ENCODE peak calls at places on chromosomes 11 and 22, in eight cellular contexts. One of them, this sample, is unnamed.
A peak's percentile ranks its signal among the peaks of the same experiment; 100 is the strongest.

GRCh38 chr11:787084-787675 is 2.7 kb downstream of the CEND1 start:
- DNase-seq in Peyer's patch: no peak
- DNase-seq in small intestine: no peak
- DNase-seq in HCT116: no peak
- DNase-seq in H9: no peak
- DNase-seq in heart left ventricle: no peak
- DNase-seq in A549: no peak
- DNase-seq in adrenal gland: no peak
- DNase-seq in this sample: no peak

GRCh38 chr11:34565417-34566208 is 52.0 kb upstream of the ELF5 start:
- DNase-seq in Peyer's patch: no peak
- DNase-seq in small intestine: peak; percentile 22
- DNase-seq in HCT116: peak; percentile 32
- DNase-seq in H9: peak; percentile 57
- DNase-seq in heart left ventricle: no peak
- DNase-seq in A549: peak; percentile 37
- DNase-seq in adrenal gland: no peak
- DNase-seq in this sample: no peak

GRCh38 chr11:99320769-99321290 is 300.1 kb downstream of the CNTN5 start:
- DNase-seq in Peyer's patch: no peak
- DNase-seq in small intestine: no peak
- DNase-seq in HCT116: no peak
- DNase-seq in H9: no peak
- DNase-seq in heart left ventricle: no peak
- DNase-seq in A549: no peak
- DNase-seq in adrenal gland: no peak
- DNase-seq in this sample: no peak

GRCh38 chr22:27461470-27461869 is 340.1 kb downstream of the MN1 start:
- DNase-seq in Peyer's patch: no peak
- DNase-seq in small intestine: no peak
- DNase-seq in HCT116: no peak
- DNase-seq in H9: peak; percentile 85
- DNase-seq in heart left ventricle: no peak
- DNase-seq in A549: peak; percentile 58
- DNase-seq in adrenal gland: no peak
- DNase-seq in this sample: no peak

GRCh38 chr22:23067023-23067650 is 3.2 kb upstream of the GNAZ start:
- DNase-seq in Peyer's patch: peak; percentile 40
- DNase-seq in small intestine: no peak
- DNase-seq in HCT116: no peak
- DNase-seq in H9: peak; percentile 18
- DNase-seq in heart left ventricle: peak; percentile 5
- DNase-seq in A549: no peak
- DNase-seq in adrenal gland: peak; percentile 7
- DNase-seq in this sample: peak; percentile 32

GRCh38 chr11:111922803-111923202 is 4.1 kb downstream of the C11orf52 start:
- DNase-seq in Peyer's patch: no peak
- DNase-seq in small intestine: no peak
- DNase-seq in HCT116: no peak
- DNase-seq in H9: no peak
- DNase-seq in heart left ventricle: peak; percentile 80
- DNase-seq in A549: no peak
- DNase-seq in adrenal gland: no peak
- DNase-seq in this sample: no peak

GRCh38 chr11:20112291-20113146 is 47.8 kb downstream of the DBX1 start:
- DNase-seq in Peyer's patch: peak; percentile 87
- DNase-seq in small intestine: peak; percentile 93
- DNase-seq in HCT116: peak; percentile 82
- DNase-seq in H9: peak; percentile 45
- DNase-seq in heart left ventricle: peak; percentile 84
- DNase-seq in A549: peak; percentile 91
- DNase-seq in adrenal gland: peak; percentile 92
- DNase-seq in this sample: no peak

GRCh38 chr11:1017269-1018005 is 19.1 kb downstream of the MUC6 start:
- DNase-seq in Peyer's patch: peak; percentile 60
- DNase-seq in small intestine: peak; percentile 4
- DNase-seq in HCT116: no peak
- DNase-seq in H9: no peak
- DNase-seq in heart left ventricle: no peak
- DNase-seq in A549: no peak
- DNase-seq in adrenal gland: no peak
- DNase-seq in this sample: no peak

GRCh38 chr11:134398644-134399292 is 13.3 kb downstream of the B3GAT1 start:
- DNase-seq in Peyer's patch: no peak
- DNase-seq in small intestine: no peak
- DNase-seq in HCT116: no peak
- DNase-seq in H9: no peak
- DNase-seq in heart left ventricle: no peak
- DNase-seq in A549: no peak
- DNase-seq in adrenal gland: no peak
- DNase-seq in this sample: no peak

GRCh38 chr11:96169250-96169649 is 173.7 kb downstream of the MAML2 start:
- DNase-seq in Peyer's patch: no peak
- DNase-seq in small intestine: no peak
- DNase-seq in HCT116: no peak
- DNase-seq in H9: no peak
- DNase-seq in heart left ventricle: no peak
- DNase-seq in A549: no peak
- DNase-seq in adrenal gland: no peak
- DNase-seq in this sample: no peak

GRCh38 chr22:35452351-35452781 is 52.4 kb downstream of the MCM5 start:
- DNase-seq in Peyer's patch: peak; percentile 83
- DNase-seq in small intestine: peak; percentile 81
- DNase-seq in HCT116: no peak
- DNase-seq in H9: no peak
- DNase-seq in heart left ventricle: no peak
- DNase-seq in A549: no peak
- DNase-seq in adrenal gland: no peak
- DNase-seq in this sample: peak; percentile 82

GRCh38 chr22:20062766-20063083 is 17.3 kb upstream of the DGCR8 start:
- DNase-seq in Peyer's patch: no peak
- DNase-seq in small intestine: no peak
- DNase-seq in HCT116: peak; percentile 29
- DNase-seq in H9: no peak
- DNase-seq in heart left ventricle: no peak
- DNase-seq in A549: no peak
- DNase-seq in adrenal gland: no peak
- DNase-seq in this sample: no peak
- H3K27ac ChIP-seq in Peyer's patch: no peak overlapping the region
- H3K27ac ChIP-seq in small intestine: no peak overlapping the region
- H3K27ac ChIP-seq in HCT116: peak overlapping the region; percentile 54
- H3K27ac ChIP-seq in H9: no peak overlapping the region
- H3K27ac ChIP-seq in heart left ventricle: no peak overlapping the region
- H3K27ac ChIP-seq in A549: no peak overlapping the region
- H3K27ac ChIP-seq in adrenal gland: no peak overlapping the region
- H3K27ac ChIP-seq in this sample: no peak overlapping the region

GRCh38 chr11:58446294-58446693 is 4.3 kb upstream of the OR5B12 start:
- DNase-seq in Peyer's patch: no peak
- DNase-seq in small intestine: no peak
- DNase-seq in HCT116: no peak
- DNase-seq in H9: no peak
- DNase-seq in heart left ventricle: no peak
- DNase-seq in A549: no peak
- DNase-seq in adrenal gland: no peak
- DNase-seq in this sample: no peak
- H3K4me1 ChIP-seq in Peyer's patch: no peaks in the 10 kb centered on the region
- H3K4me1 ChIP-seq in small intestine: no peaks in the 10 kb centered on the region
- H3K4me1 ChIP-seq in HCT116: no peaks in the 10 kb centered on the region
- H3K4me1 ChIP-seq in H9: no peaks in the 10 kb centered on the region
- H3K4me1 ChIP-seq in heart left ventricle: no peaks in the 10 kb centered on the region
- H3K4me1 ChIP-seq in A549: no peaks in the 10 kb centered on the region
- H3K4me1 ChIP-seq in adrenal gland: no peaks in the 10 kb centered on the region
- H3K4me1 ChIP-seq in this sample: no peaks in the 10 kb centered on the region

GRCh38 chr11:70270877-70271634 is 566 bp downstream of the PPFIA1 start:
- DNase-seq in Peyer's patch: peak; percentile 73
- DNase-seq in small intestine: peak; percentile 43
- DNase-seq in HCT116: no peak
- DNase-seq in H9: peak; percentile 53
- DNase-seq in heart left ventricle: peak; percentile 36
- DNase-seq in A549: no peak
- DNase-seq in adrenal gland: peak; percentile 46
- DNase-seq in this sample: peak; percentile 73

GRCh38 chr11:70270104-70270876 is at the start of gene PPFIA1:
- DNase-seq in Peyer's patch: peak; percentile 98
- DNase-seq in small intestine: peak; percentile 96
- DNase-seq in HCT116: peak; percentile 91
- DNase-seq in H9: peak; percentile 96
- DNase-seq in heart left ventricle: peak; percentile 96
- DNase-seq in A549: peak; percentile 93
- DNase-seq in adrenal gland: peak; percentile 96
- DNase-seq in this sample: peak; percentile 95

GRCh38 chr11:70272009-70272408 is 1.5 kb downstream of the PPFIA1 start:
- DNase-seq in Peyer's patch: no peak
- DNase-seq in small intestine: no peak
- DNase-seq in HCT116: no peak
- DNase-seq in H9: no peak
- DNase-seq in heart left ventricle: no peak
- DNase-seq in A549: no peak
- DNase-seq in adrenal gland: no peak
- DNase-seq in this sample: no peak

GRCh38 chr11:70268526-70268925 is 2.0 kb upstream of the PPFIA1 start:
- DNase-seq in Peyer's patch: no peak
- DNase-seq in small intestine: no peak
- DNase-seq in HCT116: no peak
- DNase-seq in H9: no peak
- DNase-seq in heart left ventricle: no peak
- DNase-seq in A549: no peak
- DNase-seq in adrenal gland: no peak
- DNase-seq in this sample: no peak

GRCh38 chr11:70271635-70271953 is 1.1 kb downstream of the PPFIA1 start:
- DNase-seq in Peyer's patch: no peak
- DNase-seq in small intestine: no peak
- DNase-seq in HCT116: no peak
- DNase-seq in H9: no peak
- DNase-seq in heart left ventricle: no peak
- DNase-seq in A549: no peak
- DNase-seq in adrenal gland: no peak
- DNase-seq in this sample: no peak
- H3K27ac ChIP-seq in Peyer's patch: peak overlapping the region; percentile 90
- H3K27ac ChIP-seq in small intestine: no peak overlapping the region
- H3K27ac ChIP-seq in HCT116: no peak overlapping the region
- H3K27ac ChIP-seq in H9: no peak overlapping the region
- H3K27ac ChIP-seq in heart left ventricle: no peak overlapping the region
- H3K27ac ChIP-seq in A549: peak overlapping the region; percentile 97
- H3K27ac ChIP-seq in adrenal gland: peak overlapping the region; percentile 93
- H3K27ac ChIP-seq in this sample: peak overlapping the region; percentile 87

GRCh38 chr22:24426859-24427499 is 420 bp upstream of the ADORA2A start:
- DNase-seq in Peyer's patch: no peak
- DNase-seq in small intestine: no peak
- DNase-seq in HCT116: no peak
- DNase-seq in H9: no peak
- DNase-seq in heart left ventricle: no peak
- DNase-seq in A549: no peak
- DNase-seq in adrenal gland: no peak
- DNase-seq in this sample: no peak
- H3K4me1 ChIP-seq in Peyer's patch: peaks cover 30% of the 10 kb centered on the region
- H3K4me1 ChIP-seq in small intestine: peaks cover 2% of the 10 kb centered on the region
- H3K4me1 ChIP-seq in HCT116: peaks cover 5% of the 10 kb centered on the region
- H3K4me1 ChIP-seq in H9: peaks cover 5% of the 10 kb centered on the region
- H3K4me1 ChIP-seq in heart left ventricle: peaks cover 60% of the 10 kb centered on the region
- H3K4me1 ChIP-seq in A549: no peaks in the 10 kb centered on the region
- H3K4me1 ChIP-seq in adrenal gland: peaks cover 10% of the 10 kb centered on the region
- H3K4me1 ChIP-seq in this sample: peaks cover 73% of the 10 kb centered on the region

DNA sequence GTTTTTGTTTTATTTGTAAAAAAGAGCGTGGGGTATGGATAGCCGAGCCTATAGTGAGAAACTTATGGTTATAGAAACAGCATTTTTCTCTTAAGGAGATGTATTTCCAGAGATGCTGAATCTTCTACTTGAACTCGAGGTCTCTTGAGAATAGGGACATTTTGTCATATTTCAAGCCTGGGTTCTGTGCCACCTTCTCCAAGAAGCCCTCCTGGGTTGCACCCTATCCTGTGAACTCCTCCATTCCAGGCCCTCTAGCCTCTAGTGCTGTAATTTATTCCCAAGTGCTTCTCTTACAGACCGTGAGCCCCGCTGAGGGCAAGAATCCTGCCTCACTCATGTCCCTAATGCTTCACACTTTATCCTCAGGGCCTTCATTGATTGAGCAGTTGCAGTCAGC is 108.6 kb downstream of the KIAA1671 start:
- DNase-seq in Peyer's patch: no peak
- DNase-seq in small intestine: no peak
- DNase-seq in HCT116: no peak
- DNase-seq in H9: no peak
- DNase-seq in heart left ventricle: no peak
- DNase-seq in A549: no peak
- DNase-seq in adrenal gland: no peak
- DNase-seq in this sample: no peak
- H3K27ac ChIP-seq in Peyer's patch: peak overlapping the region; percentile 31
- H3K27ac ChIP-seq in small intestine: no peak overlapping the region
- H3K27ac ChIP-seq in HCT116: no peak overlapping the region
- H3K27ac ChIP-seq in H9: no peak overlapping the region
- H3K27ac ChIP-seq in heart left ventricle: no peak overlapping the region
- H3K27ac ChIP-seq in A549: no peak overlapping the region
- H3K27ac ChIP-seq in adrenal gland: no peak overlapping the region
- H3K27ac ChIP-seq in this sample: no peak overlapping the region

GRCh38 chr11:2573240-2574042 is 126.4 kb downstream of the KCNQ1OT1 start:
- DNase-seq in Peyer's patch: peak; percentile 34
- DNase-seq in small intestine: no peak
- DNase-seq in HCT116: no peak
- DNase-seq in H9: no peak
- DNase-seq in heart left ventricle: no peak
- DNase-seq in A549: no peak
- DNase-seq in adrenal gland: peak; percentile 16
- DNase-seq in this sample: peak; percentile 33
- H3K4me1 ChIP-seq in Peyer's patch: no peaks in the 10 kb centered on the region
- H3K4me1 ChIP-seq in small intestine: no peaks in the 10 kb centered on the region
- H3K4me1 ChIP-seq in HCT116: no peaks in the 10 kb centered on the region
- H3K4me1 ChIP-seq in H9: no peaks in the 10 kb centered on the region
- H3K4me1 ChIP-seq in heart left ventricle: peaks cover 11% of the 10 kb centered on the region
- H3K4me1 ChIP-seq in A549: no peaks in the 10 kb centered on the region
- H3K4me1 ChIP-seq in adrenal gland: peaks cover 1% of the 10 kb centered on the region
- H3K4me1 ChIP-seq in this sample: no peaks in the 10 kb centered on the region

DNA sequence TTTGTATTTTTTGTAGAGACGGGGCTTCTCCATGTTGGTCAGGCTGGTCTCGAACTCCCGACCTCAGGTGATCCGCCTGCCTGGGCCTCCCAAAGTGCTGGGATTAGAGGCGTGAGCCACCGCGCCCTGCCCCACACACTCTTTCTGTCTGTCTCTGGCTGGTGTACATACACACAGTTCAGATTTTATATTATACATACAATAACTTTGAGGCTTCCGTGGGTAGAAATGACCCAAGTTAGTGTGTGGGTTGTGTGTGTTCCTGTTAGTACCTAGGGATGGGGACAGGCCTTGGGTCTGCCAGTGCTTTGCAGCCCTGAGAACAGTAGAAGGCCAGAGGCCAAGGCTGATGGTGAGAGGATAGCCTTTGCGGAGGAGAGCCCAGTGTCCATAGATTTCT is 2.8 kb downstream of the ZBTB16 start:
- DNase-seq in Peyer's patch: no peak
- DNase-seq in small intestine: no peak
- DNase-seq in HCT116: no peak
- DNase-seq in H9: no peak
- DNase-seq in heart left ventricle: no peak
- DNase-seq in A549: no peak
- DNase-seq in adrenal gland: no peak
- DNase-seq in this sample: no peak
- H3K27ac ChIP-seq in Peyer's patch: no peak overlapping the region
- H3K27ac ChIP-seq in small intestine: no peak overlapping the region
- H3K27ac ChIP-seq in HCT116: no peak overlapping the region
- H3K27ac ChIP-seq in H9: no peak overlapping the region
- H3K27ac ChIP-seq in heart left ventricle: peak overlapping the region; percentile 98
- H3K27ac ChIP-seq in A549: no peak overlapping the region
- H3K27ac ChIP-seq in adrenal gland: peak overlapping the region; percentile 97
- H3K27ac ChIP-seq in this sample: peak overlapping the region; percentile 98

GRCh38 chr11:122933434-122933833 is 48.2 kb downstream of the BSX start:
- DNase-seq in Peyer's patch: no peak
- DNase-seq in small intestine: no peak
- DNase-seq in HCT116: no peak
- DNase-seq in H9: no peak
- DNase-seq in heart left ventricle: no peak
- DNase-seq in A549: no peak
- DNase-seq in adrenal gland: no peak
- DNase-seq in this sample: no peak
- H3K4me1 ChIP-seq in Peyer's patch: no peaks in the 10 kb centered on the region
- H3K4me1 ChIP-seq in small intestine: no peaks in the 10 kb centered on the region
- H3K4me1 ChIP-seq in HCT116: no peaks in the 10 kb centered on the region
- H3K4me1 ChIP-seq in H9: no peaks in the 10 kb centered on the region
- H3K4me1 ChIP-seq in heart left ventricle: no peaks in the 10 kb centered on the region
- H3K4me1 ChIP-seq in A549: no peaks in the 10 kb centered on the region
- H3K4me1 ChIP-seq in adrenal gland: no peaks in the 10 kb centered on the region
- H3K4me1 ChIP-seq in this sample: no peaks in the 10 kb centered on the region

This sample was measured in lower lobe of right lung.